ENCODE peak calls at places on chromosomes 5 and 9, in five cellular contexts. J, U, K, P and I are unnamed samples.

GRCh38 chr9:91001146-91001611 is 199.6 kb downstream of the SYK start:
- DNase-seq in U (peak), K (no peak), P (no peak), J (peak), I (no peak)

GRCh38 chr9:34375901-34376595 is 650 bp downstream of the MYORG start:
- DNase-seq in P (peak), U (no peak), J (no peak), K (peak), I (no peak)

GRCh38 chr9:84862786-84863185 is 193.3 kb downstream of the NTRK2 start:
- DNase-seq in J (no peak), U (no peak), P (peak), K (no peak), I (no peak)

GRCh38 chr5:53946405-53947100 is 363.8 kb downstream of the ARL15 start:
- DNase-seq in K (no peak), P (no peak), J (no peak), U (no peak), I (no peak)

GRCh38 chr9:136327313-136327971 is at the start of gene GPSM1:
- DNase-seq in U (peak), J (no peak), P (peak), K (no peak), I (peak)

GRCh38 chr9:124295097-124295794 is 37.5 kb downstream of the NEK6 start:
- DNase-seq in P (no peak), J (no peak), U (no peak), K (no peak), I (no peak)

GRCh38 chr9:82363666-82364065 is 375.1 kb downstream of the SPATA31D1 start:
- DNase-seq in J (no peak), U (no peak), P (no peak), K (no peak), I (no peak)

GRCh38 chr5:111853748-111854147 is 96.8 kb upstream of the NREP start:
- DNase-seq in K (no peak), P (no peak), J (no peak), U (peak), I (no peak)

GRCh38 chr5:73763300-73764032 is 137.5 kb downstream of the ARHGEF28 start:
- DNase-seq in P (no peak), J (no peak), K (no peak), U (no peak), I (no peak)
- TF ChIP-seq CTCF in P (no peak), J (no peak), K (no peak), U (no peak), I (no peak)

DNA sequence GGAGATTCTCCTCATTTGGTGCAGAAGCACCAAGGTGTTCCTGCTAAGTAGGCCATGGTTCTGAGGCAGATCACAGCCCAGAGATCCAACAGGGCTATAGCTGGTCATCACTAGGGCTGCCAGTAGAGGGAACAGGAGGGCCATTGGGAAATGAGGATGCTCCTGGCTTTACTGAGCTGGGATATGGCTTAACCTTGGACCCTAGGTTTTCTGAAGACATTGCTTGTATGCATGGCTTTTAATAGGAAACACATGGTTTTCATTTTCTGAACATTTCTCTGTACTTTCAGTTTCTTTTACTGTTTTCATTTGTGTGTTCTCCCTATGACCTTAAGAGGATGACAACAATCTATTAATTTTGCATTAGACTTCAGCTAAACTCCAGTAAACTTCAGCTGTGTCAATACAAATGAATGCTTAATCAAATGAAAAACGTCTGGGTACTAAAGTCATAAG is at the start of gene IFNW1:
- DNase-seq in P (peak), U (no peak), K (no peak), J (no peak), I (no peak)
- TF ChIP-seq CTCF in P (peak), U (no peak), K (no peak), J (no peak), I (no peak)

DNA sequence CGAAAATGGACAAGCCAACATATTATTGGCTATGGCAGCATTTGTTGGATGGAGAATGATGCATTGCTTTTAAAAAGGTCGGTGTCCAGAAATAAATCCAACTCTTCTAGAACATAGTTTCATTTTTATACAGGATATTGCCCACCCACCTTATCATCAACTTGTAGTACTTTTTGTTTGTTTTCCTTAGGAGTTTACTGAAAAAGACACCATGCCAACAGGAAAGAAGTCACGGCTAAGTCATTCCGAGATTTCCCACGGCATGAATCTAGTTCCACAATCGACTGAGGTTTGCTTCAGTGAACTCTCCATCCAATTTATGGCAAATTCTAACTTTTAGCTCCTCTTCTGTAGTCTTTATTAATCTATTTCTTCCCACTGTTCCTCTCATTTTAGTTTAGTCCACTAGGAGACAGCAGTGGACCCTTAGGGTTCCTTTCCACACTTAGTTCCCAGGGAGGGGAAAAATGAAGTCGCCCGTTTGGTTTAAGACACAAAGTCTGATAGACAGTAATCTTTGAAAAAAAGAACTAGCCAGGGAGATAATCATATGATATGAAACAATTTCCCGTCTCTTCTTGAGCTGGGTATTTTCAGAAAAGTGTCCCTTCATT is 237.5 kb downstream of the AP3B1 start:
- DNase-seq in J (no peak), U (no peak), P (no peak), K (no peak), I (no peak)
- TF ChIP-seq CTCF in J (no peak), U (peak), P (peak), K (no peak), I (peak)

GRCh38 chr5:7856855-7857254 is 5.9 kb upstream of the CFAP90 start:
- DNase-seq in J (peak), U (peak), P (peak), K (no peak), I (no peak)
- TF ChIP-seq CTCF in J (peak), U (peak), P (peak), K (no peak), I (peak)

DNA sequence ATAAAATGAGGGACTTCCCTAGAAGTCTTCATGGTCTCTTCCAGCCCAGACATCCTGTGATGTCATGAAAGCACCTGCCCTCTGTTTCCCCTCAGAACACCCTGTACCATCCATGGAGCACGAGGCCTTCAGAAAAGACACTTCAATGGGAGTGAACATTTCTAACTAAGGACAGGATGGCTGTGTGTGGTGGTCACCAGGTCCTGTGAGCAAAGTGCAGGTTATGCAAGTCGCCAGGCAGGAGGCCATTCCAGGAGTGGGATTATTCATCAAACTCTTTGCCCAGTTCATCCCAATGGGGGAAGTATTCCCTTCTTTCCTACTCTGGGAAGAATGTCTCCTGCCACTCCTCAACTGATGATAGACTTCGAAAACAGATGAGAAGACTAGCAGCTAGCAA is 80.5 kb downstream of the SLC1A3 start:
- DNase-seq in U (no peak), K (no peak), P (peak), J (no peak), I (no peak)
- TF ChIP-seq CTCF in U (no peak), K (no peak), P (no peak), J (no peak), I (no peak)

GRCh38 chr5:66864240-66864884 is 268.2 kb downstream of the MAST4 start:
- DNase-seq in J (no peak), K (no peak), U (peak), P (peak), I (no peak)
- TF ChIP-seq CTCF in J (peak), K (no peak), U (peak), P (peak), I (peak)

DNA sequence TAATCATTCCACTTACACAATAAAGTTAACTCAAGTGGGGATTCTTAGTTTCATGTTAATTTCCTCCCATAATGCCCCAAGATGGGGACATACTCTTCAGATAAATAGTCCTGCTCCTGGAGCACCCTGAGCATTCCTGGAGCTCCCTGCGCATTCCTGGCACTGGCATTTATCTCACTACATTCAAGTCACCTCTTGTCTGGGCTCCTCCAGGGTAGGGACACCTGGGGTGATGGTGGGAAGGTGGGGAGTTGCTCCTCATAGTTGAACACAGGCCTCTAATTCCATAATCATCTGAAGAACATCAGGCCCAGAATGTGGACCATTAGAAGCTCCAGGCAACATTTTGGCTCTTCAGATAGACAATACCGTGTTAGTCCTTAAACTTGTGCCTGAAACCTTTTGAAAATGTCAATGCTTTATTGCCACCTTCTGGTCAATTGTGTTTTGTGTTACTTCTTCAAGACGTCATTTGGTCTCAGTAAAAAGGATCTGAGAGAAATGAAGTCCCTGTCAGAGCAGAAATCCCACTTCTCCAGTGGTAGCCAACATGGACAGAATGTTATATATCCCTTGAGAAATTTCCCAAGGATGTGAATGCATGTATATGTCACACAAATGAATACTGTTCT is 14.2 kb upstream of the AGGF1 start:
- DNase-seq in P (peak), J (peak), K (no peak), U (peak), I (no peak)
- TF ChIP-seq CTCF in P (peak), J (peak), K (peak), U (peak), I (peak)

DNA sequence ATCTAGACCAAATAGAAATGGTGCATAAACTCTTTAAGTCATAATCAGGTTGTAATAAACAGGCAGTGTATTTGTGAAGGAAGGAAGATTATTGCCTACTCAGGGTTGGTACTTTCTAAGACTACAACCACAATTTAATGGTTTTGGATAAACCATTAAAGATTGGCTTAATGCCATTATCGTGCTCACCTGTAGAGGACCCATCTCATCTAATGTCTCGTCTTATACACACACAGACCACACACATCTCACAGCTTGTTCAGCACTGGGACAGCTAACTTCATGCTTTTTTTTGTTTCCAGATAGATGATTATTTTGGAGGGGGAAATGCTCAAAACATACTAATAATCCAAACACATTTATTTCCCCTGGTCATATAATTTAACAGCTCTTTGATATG is 175.7 kb upstream of the SLC12A2 start:
- DNase-seq in J (no peak), P (no peak), K (no peak), U (no peak), I (no peak)
- TF ChIP-seq CTCF in J (no peak), P (peak), K (no peak), U (no peak), I (no peak)

GRCh38 chr5:74639538-74640449 is 734 bp downstream of the ENC1 start:
- DNase-seq in U (peak), K (peak), P (peak), J (no peak), I (no peak)
- TF ChIP-seq CTCF in U (no peak), K (no peak), P (no peak), J (no peak), I (no peak)

DNA sequence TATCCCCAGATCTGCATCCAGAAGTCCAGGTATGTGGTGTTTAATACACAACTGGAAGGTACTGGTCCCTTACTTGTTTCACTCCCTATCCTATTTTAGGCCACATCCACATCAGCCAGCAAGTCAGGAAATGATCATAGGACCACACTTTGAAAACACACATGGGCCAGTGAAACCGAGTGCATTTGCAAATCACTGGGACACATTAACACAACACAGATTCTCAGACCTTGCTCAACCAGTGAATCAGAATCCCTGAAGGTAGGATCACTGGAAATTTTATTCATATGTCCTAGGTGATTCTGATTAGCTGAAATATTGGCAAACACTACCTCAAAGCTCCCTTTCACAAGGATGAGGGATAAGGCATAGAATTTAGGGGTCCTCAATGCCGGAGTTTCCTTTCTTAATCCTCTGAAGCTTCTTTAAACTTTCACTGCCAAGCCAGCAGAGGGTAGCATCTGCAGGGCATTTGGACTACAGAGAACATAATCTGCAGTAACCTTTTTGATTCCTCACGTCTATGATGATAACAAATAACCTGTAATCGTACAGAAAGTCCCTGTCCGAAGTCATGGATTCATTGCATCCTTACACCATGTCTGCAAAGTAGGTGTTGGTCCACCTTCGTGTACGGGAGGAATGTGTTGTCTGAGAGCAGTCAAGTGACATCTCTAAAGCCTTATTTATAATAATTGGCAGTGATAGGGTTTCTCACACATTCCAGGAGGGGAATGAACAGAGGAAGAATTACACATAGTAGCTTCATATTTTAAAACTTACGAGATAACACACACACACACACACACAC is 11.0 kb upstream of the ABLIM3 start:
- DNase-seq in K (no peak), P (no peak), U (peak), J (no peak), I (no peak)
- TF ChIP-seq CTCF in K (no peak), P (peak), U (peak), J (peak), I (no peak)